ENCODE peak calls at places on chromosome 5, in four cellular contexts. S is K562, V is GM12878, R is H1. P is an unnamed sample.

GRCh38 chr5:150662731-150663516 is 1.9 kb downstream of the MYOZ3 start:
- DNase-seq in S (no peak), R (no peak), V (no peak), P (no peak)

GRCh38 chr5:150441813-150442698 is 7.5 kb downstream of the RPS14 start:
- DNase-seq in V (no peak), S (no peak), R (peak), P (no peak)

GRCh38 chr5:72556351-72557146 is 49.3 kb upstream of the ZNF366 start:
- DNase-seq in S (no peak), V (peak), R (peak), P (no peak)

GRCh38 chr5:40486437-40487270 is 193.1 kb upstream of the PTGER4 start:
- DNase-seq in S (no peak), R (no peak), V (peak), P (no peak)

GRCh38 chr5:66969963-66970362 is 226.6 kb downstream of the CD180 start:
- DNase-seq in S (no peak), V (no peak), R (no peak), P (no peak)

GRCh38 chr5:13533833-13534232 is 410.7 kb downstream of the DNAH5 start:
- DNase-seq in R (no peak), V (no peak), S (no peak), P (no peak)

GRCh38 chr5:147743012-147743411 is 39.5 kb downstream of the JAKMIP2 start:
- DNase-seq in V (no peak), R (no peak), S (no peak), P (no peak)

GRCh38 chr5:160152901-160153300 is 33.7 kb upstream of the PWWP2A start:
- DNase-seq in V (no peak), R (no peak), S (no peak), P (no peak)

GRCh38 chr5:172450453-172450852 is 3.9 kb downstream of the SH3PXD2B start:
- DNase-seq in R (no peak), V (no peak), S (no peak), P (no peak)

GRCh38 chr5:53249529-53249928 is 140.0 kb upstream of the MOCS2 start:
- DNase-seq in R (no peak), S (no peak), V (no peak), P (no peak)

GRCh38 chr5:115264786-115265185 is 2.1 kb upstream of the PGGT1B start:
- DNase-seq in S (no peak), R (no peak), V (no peak), P (no peak)

GRCh38 chr5:115265220-115265619 is 2.5 kb upstream of the PGGT1B start:
- DNase-seq in R (no peak), S (no peak), V (no peak), P (no peak)

GRCh38 chr5:115272297-115272958 is 9.8 kb upstream of the PGGT1B start:
- DNase-seq in V (no peak), S (no peak), R (no peak), P (no peak)

GRCh38 chr5:115271295-115272060 is 8.8 kb upstream of the PGGT1B start:
- DNase-seq in R (no peak), V (no peak), S (no peak), P (no peak)

GRCh38 chr5:115267617-115268016 is 4.9 kb upstream of the PGGT1B start:
- DNase-seq in R (no peak), V (no peak), S (no peak), P (no peak)
- TF ChIP-seq EGR1 in R (no peak), V (no peak), S (no peak), P (no peak)

GRCh38 chr5:165188555-165189260 is 1683.3 kb downstream of the MAT2B start:
- DNase-seq in V (no peak), R (no peak), S (no peak), P (no peak)
- TF ChIP-seq POLR2AphosphoS5 in V (no peak), R (no peak), S (no peak), P (no peak)

GRCh38 chr5:157390924-157391297 is 69.1 kb upstream of the NIPAL4 start:
- DNase-seq in R (no peak), S (no peak), V (no peak), P (no peak)
- TF ChIP-seq EGR1 in R (no peak), S (no peak), V (no peak), P (no peak)

GRCh38 chr5:132260714-132261615 is 3.5 kb downstream of the PDLIM4 start:
- DNase-seq in S (peak), V (peak), R (peak), P (peak)

GRCh38 chr5:132259061-132259851 is 1.8 kb downstream of the PDLIM4 start:
- DNase-seq in R (peak), V (no peak), S (peak), P (no peak)

GRCh38 chr5:132261881-132262845 is 4.7 kb downstream of the PDLIM4 start:
- DNase-seq in V (no peak), S (no peak), R (peak), P (no peak)

GRCh38 chr5:132258102-132259060 is 885 bp downstream of the PDLIM4 start:
- DNase-seq in S (no peak), V (no peak), R (no peak), P (no peak)

DNA sequence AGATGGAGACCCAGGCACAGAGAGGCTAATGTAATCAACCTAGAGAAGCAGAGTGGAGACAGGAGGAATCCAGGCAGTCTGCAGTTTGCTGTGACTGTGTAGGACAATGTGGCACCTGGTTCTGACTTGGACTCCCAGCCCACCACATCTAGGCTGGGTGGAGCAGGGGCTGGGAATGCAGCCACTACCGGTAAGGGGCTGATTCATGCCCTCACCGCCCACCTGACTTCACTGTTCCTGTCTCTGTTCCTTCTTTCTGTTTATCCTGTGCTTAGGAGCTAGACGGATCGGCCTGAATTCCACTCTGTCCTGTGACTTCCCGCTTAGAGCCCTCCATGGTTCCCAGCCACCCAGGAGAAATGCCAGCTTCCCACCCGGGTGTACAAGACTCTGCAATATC is 2.6 kb downstream of the PDLIM4 start:
- DNase-seq in S (no peak), V (no peak), R (peak), P (no peak)
- TF ChIP-seq POLR2AphosphoS5 in S (no peak), V (no peak), R (no peak), P (peak)

GRCh38 chr5:93789173-93790070 is 48.0 kb upstream of the POU5F2 start:
- DNase-seq in V (no peak), R (no peak), S (no peak), P (no peak)
- TF ChIP-seq EGR1 in V (no peak), R (no peak), S (no peak), P (no peak)

GRCh38 chr5:96934695-96935555 is 955 bp upstream of the LNPEP start:
- DNase-seq in S (peak), R (peak), V (peak), P (peak)
- TF ChIP-seq POLR2AphosphoS5 in S (peak), R (no peak), V (peak), P (peak)

P was measured in HCT116.